ENCODE peak calls at places on chromosomes 16 and 17, in five cellular contexts. P is IMR-90, Y is heart left ventricle, J is sigmoid colon, K is adrenal gland. Q is an unnamed sample.
A peak's percentile ranks its signal among the peaks of the same experiment; 100 is the strongest.

GRCh38 chr17:80008383-80008840 is 27.3 kb downstream of the TBC1D16 start:
- DNase-seq in Y (peak; percentile 79), K (peak; percentile 77), J (peak; percentile 90), P (peak; percentile 48), Q (peak; percentile 8)

GRCh38 chr16:81445143-81445922 is 725 bp downstream of the CMIP start:
- DNase-seq in Y (no peak), K (peak; percentile 60), J (peak; percentile 78), P (peak; percentile 19), Q (peak; percentile 14)

GRCh38 chr17:27384721-27385120 is 71.5 kb upstream of the KSR1 start:
- DNase-seq in P (peak; percentile 41), K (no peak), J (no peak), Y (no peak), Q (peak; percentile 38)

GRCh38 chr16:55039931-55040330 is 109.3 kb downstream of the IRX5 start:
- DNase-seq in P (no peak), Y (no peak), K (no peak), J (peak; percentile 48), Q (no peak)

GRCh38 chr17:77506371-77506991 is 365.7 kb downstream of the SEC14L1 start:
- DNase-seq in K (no peak), Y (peak; percentile 22), P (no peak), J (peak; percentile 63), Q (no peak)

GRCh38 chr16:66547101-66547989 is 2.6 kb downstream of the TK2 start:
- DNase-seq in K (no peak), Y (no peak), J (no peak), P (no peak), Q (no peak)

GRCh38 chr17:81408049-81408448 is 12.8 kb downstream of the BAHCC1 start:
- DNase-seq in Y (no peak), J (no peak), K (no peak), P (no peak), Q (no peak)

GRCh38 chr17:79810138-79811027 is 13.5 kb upstream of the CBX8 start:
- DNase-seq in P (peak; percentile 76), K (peak; percentile 72), Y (peak; percentile 80), J (peak; percentile 82), Q (peak; percentile 65)

GRCh38 chr17:41338961-41339485 is 11.6 kb downstream of the KRT33A start:
- DNase-seq in Y (no peak), J (no peak), P (peak; percentile 39), K (no peak), Q (no peak)

GRCh38 chr16:68732068-68732680 is 4.9 kb upstream of the CDH1 start:
- DNase-seq in J (no peak), P (no peak), K (no peak), Y (no peak), Q (peak; percentile 20)

GRCh38 chr16:53457670-53458069 is 23.4 kb downstream of the RBL2 start:
- DNase-seq in P (no peak), J (no peak), K (no peak), Y (no peak), Q (no peak)

GRCh38 chr17:47352848-47353247 is 29.1 kb downstream of the EFCAB13 start:
- DNase-seq in P (no peak), K (no peak), J (no peak), Y (no peak), Q (no peak)

GRCh38 chr16:58458634-58459343 is 41.2 kb upstream of the NDRG4 start:
- DNase-seq in J (no peak), Y (no peak), P (no peak), K (no peak), Q (no peak)

GRCh38 chr16:81695431-81695890 is 83.6 kb upstream of the PLCG2 start:
- DNase-seq in J (no peak), K (no peak), Y (no peak), P (peak; percentile 4), Q (peak; percentile 65)

GRCh38 chr17:45251931-45252330 is 10.0 kb downstream of the SPATA32 start:
- DNase-seq in K (no peak), J (no peak), Y (no peak), P (no peak), Q (no peak)

GRCh38 chr16:77374384-77374783 is 60.5 kb downstream of the ADAMTS18 start:
- DNase-seq in Y (no peak), J (no peak), P (no peak), K (no peak), Q (no peak)

GRCh38 chr16:77376358-77376757 is 58.5 kb downstream of the ADAMTS18 start:
- DNase-seq in K (no peak), J (no peak), Y (no peak), P (no peak), Q (no peak)

GRCh38 chr16:77373726-77374125 is 61.1 kb downstream of the ADAMTS18 start:
- DNase-seq in Y (no peak), K (no peak), J (no peak), P (no peak), Q (no peak)

GRCh38 chr16:77375396-77375795 is 59.4 kb downstream of the ADAMTS18 start:
- DNase-seq in Y (no peak), P (no peak), K (no peak), J (no peak), Q (no peak)
- H3K4me1 ChIP-seq in Y (no peaks in the 10 kb centered on the region), P (no peaks in the 10 kb centered on the region), K (no peaks in the 10 kb centered on the region), J (no peaks in the 10 kb centered on the region), Q (no peaks in the 10 kb centered on the region)

GRCh38 chr17:50043290-50044148 is 12.4 kb upstream of the ITGA3 start:
- DNase-seq in K (no peak), J (no peak), Y (peak; percentile 64), P (no peak), Q (peak; percentile 50)

GRCh38 chr17:50044483-50044882 is 11.4 kb upstream of the ITGA3 start:
- DNase-seq in J (no peak), Y (no peak), P (no peak), K (no peak), Q (no peak)

GRCh38 chr17:50039058-50039457 is 16.9 kb upstream of the ITGA3 start:
- DNase-seq in P (no peak), K (no peak), J (no peak), Y (no peak), Q (no peak)

GRCh38 chr17:50045154-50045553 is 10.8 kb upstream of the ITGA3 start:
- DNase-seq in P (no peak), Y (no peak), J (no peak), K (no peak), Q (no peak)

GRCh38 chr17:50042211-50042610 is 13.7 kb upstream of the ITGA3 start:
- DNase-seq in K (no peak), J (no peak), Y (no peak), P (no peak), Q (no peak)
- H3K4me1 ChIP-seq in K (peaks cover 14% of the 10 kb centered on the region), J (peaks cover 13% of the 10 kb centered on the region), Y (peaks cover 30% of the 10 kb centered on the region), P (peaks cover 11% of the 10 kb centered on the region), Q (peaks cover 27% of the 10 kb centered on the region)

GRCh38 chr17:72514321-72514861 is 393.6 kb downstream of the SOX9 start:
- DNase-seq in P (no peak), Y (no peak), J (no peak), K (no peak), Q (peak; percentile 82)
- H3K4me1 ChIP-seq in P (peaks cover 29% of the 10 kb centered on the region), Y (peaks cover 24% of the 10 kb centered on the region), J (no peaks in the 10 kb centered on the region), K (no peaks in the 10 kb centered on the region), Q (peaks cover 79% of the 10 kb centered on the region)

DNA sequence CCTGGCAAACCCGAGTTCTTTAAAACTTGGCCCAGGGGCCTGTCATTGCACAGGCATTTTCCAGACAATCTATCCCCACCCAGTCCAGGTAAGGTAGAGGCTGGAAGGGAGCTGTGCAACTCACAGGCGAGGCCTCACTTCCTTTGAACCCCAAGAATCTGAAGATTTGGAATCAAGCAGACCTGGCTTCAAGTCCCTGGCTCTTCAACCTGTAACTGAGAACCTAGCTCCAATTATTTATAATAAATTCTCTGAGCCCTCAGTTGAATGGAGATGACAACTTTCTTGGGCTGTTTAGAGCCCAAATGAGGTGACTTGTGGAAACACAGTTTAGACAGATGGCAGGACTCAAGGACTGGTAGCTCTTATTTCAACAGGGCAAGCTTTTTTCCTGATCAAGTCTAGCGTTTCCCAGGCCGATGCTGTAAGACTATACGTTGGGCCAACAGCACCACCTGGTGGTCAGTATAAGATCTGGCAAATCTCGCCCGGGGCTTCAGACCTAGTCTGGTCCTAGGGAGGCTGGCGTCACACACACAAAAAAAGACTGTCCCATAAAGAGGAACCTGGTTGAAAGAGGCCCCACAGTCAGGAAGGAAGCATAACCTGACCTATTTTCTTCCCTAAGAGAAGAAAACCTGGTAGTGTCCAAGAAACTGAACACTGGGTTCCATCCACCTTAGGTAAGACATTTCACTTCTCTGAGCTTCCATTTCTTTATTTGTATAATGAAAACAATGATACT is 117.9 kb downstream of the C17orf67 start:
- DNase-seq in J (peak; percentile 89), K (peak; percentile 80), Y (peak; percentile 74), P (peak; percentile 82), Q (peak; percentile 48)
- H3K4me1 ChIP-seq in J (no peaks in the 10 kb centered on the region), K (no peaks in the 10 kb centered on the region), Y (no peaks in the 10 kb centered on the region), P (peaks cover 6% of the 10 kb centered on the region), Q (no peaks in the 10 kb centered on the region)

GRCh38 chr17:83149761-83150251 is 70.4 kb downstream of the METRNL start:
- DNase-seq in K (no peak), P (peak; percentile 40), J (peak; percentile 57), Y (no peak), Q (peak; percentile 16)

GRCh38 chr17:83151442-83152220 is 72.2 kb downstream of the METRNL start:
- DNase-seq in P (peak; percentile 43), J (peak; percentile 63), K (no peak), Y (no peak), Q (peak; percentile 10)

GRCh38 chr17:83149326-83149725 is 69.9 kb downstream of the METRNL start:
- DNase-seq in P (no peak), K (no peak), J (peak; percentile 22), Y (no peak), Q (no peak)

GRCh38 chr17:83151056-83151441 is 71.6 kb downstream of the METRNL start:
- DNase-seq in Y (no peak), K (no peak), J (no peak), P (no peak), Q (no peak)

DNA sequence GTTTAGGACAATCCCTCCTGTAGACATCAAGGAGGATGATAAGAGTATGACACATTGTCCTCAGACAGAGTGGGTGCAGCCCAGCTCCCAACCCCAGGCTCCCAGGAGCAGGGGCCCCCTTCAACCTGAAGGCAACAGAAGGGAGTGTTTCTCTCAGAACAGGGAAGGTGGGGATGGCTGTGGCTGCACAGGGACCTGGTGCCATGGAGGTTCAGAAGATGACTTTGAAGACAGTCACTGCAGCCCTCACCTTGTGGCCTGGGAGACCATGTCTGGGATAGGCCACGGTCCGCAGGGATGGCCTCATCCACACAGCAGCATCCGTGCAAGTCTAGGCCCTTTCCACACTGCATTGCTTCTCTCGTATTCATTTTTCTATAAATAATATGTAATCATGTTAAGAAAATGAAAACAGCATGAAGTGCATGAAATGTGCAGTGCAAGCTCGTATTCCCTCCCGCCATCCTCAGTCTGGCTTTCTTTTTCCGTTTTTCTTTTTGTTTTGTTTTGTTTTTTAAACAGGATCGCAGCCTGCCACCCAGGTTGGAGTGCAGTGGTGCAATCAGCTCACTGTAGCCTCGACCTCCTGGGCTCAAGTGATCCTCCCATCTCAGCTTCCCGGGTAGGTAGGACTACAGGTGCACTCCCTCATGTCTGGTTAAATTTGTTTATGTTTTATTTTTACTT is 71.1 kb downstream of the METRNL start:
- DNase-seq in J (no peak), Y (no peak), P (no peak), K (no peak), Q (no peak)
- H3K4me1 ChIP-seq in J (peaks cover 13% of the 10 kb centered on the region), Y (no peaks in the 10 kb centered on the region), P (peaks cover 10% of the 10 kb centered on the region), K (no peaks in the 10 kb centered on the region), Q (peaks cover 15% of the 10 kb centered on the region)

GRCh38 chr16:72935896-72936295 is 112.0 kb downstream of the ZFHX3 start:
- DNase-seq in Y (no peak), J (peak; percentile 71), K (no peak), P (no peak), Q (no peak)
- H3K4me1 ChIP-seq in Y (peaks cover 61% of the 10 kb centered on the region), J (peaks cover 77% of the 10 kb centered on the region), K (peaks cover 84% of the 10 kb centered on the region), P (peaks cover 17% of the 10 kb centered on the region), Q (peaks cover 27% of the 10 kb centered on the region)

GRCh38 chr17:2191227-2191626 is 112.4 kb downstream of the SMG6 start:
- DNase-seq in Y (no peak), K (no peak), P (no peak), J (no peak), Q (no peak)
- H3K4me1 ChIP-seq in Y (peaks cover 64% of the 10 kb centered on the region), K (peaks cover 26% of the 10 kb centered on the region), P (peaks cover 16% of the 10 kb centered on the region), J (peaks cover 41% of the 10 kb centered on the region), Q (peaks cover 35% of the 10 kb centered on the region)